ENCODE peak calls at places on chromosomes 11 and 22, in five cellular contexts. P is H1, O is dorsolateral prefrontal cortex, M is colonic mucosa, Q is PC-9. B is an unnamed sample.

GRCh38 chr11:109236696-109237095 is 185.3 kb upstream of the C11orf87 start:
- DNase-seq in Q (no peak), M (no peak), P (no peak), O (no peak), B (no peak)

GRCh38 chr11:112255075-112255739 is 5.5 kb downstream of the PLET1 start:
- DNase-seq in O (peak), M (no peak), P (no peak), Q (no peak), B (no peak)

GRCh38 chr11:59336176-59336575 is 22.5 kb upstream of the OR5AN1 start:
- DNase-seq in P (no peak), Q (no peak), O (no peak), M (no peak), B (no peak)

GRCh38 chr11:70912226-70912840 is 340.0 kb downstream of the SHANK2 start:
- DNase-seq in P (no peak), Q (no peak), M (no peak), O (no peak), B (no peak)

GRCh38 chr11:133507185-133507584 is 25.1 kb downstream of the OPCML start:
- DNase-seq in M (no peak), Q (no peak), P (peak), O (no peak), B (no peak)

GRCh38 chr11:123452799-123453198 is 22.7 kb downstream of the GRAMD1B start:
- DNase-seq in O (no peak), M (no peak), P (no peak), Q (no peak), B (no peak)

GRCh38 chr22:19974233-19974861 is 32.7 kb upstream of the TXNRD2 start:
- DNase-seq in O (peak), P (peak), Q (peak), M (peak), B (peak)

GRCh38 chr11:19079643-19080440 is 19.3 kb upstream of the MRGPRX2 start:
- DNase-seq in M (peak), P (no peak), Q (peak), O (no peak), B (no peak)

GRCh38 chr11:121318848-121319834 is 26.6 kb downstream of the SC5D start:
- DNase-seq in P (no peak), M (no peak), Q (peak), O (peak), B (peak)

GRCh38 chr11:123272565-123272964 is 77.5 kb upstream of the CLMP start:
- DNase-seq in Q (peak), O (no peak), M (no peak), P (no peak), B (no peak)

GRCh38 chr22:29485448-29485847 is 5.4 kb downstream of the NEFH start:
- DNase-seq in Q (no peak), P (no peak), O (no peak), M (no peak), B (no peak)

GRCh38 chr11:120132645-120133185 is 5.2 kb downstream of the TRIM29 start:
- DNase-seq in Q (no peak), M (no peak), O (no peak), P (peak), B (no peak)

GRCh38 chr11:122267602-122268001 is 151.6 kb upstream of the BLID start:
- DNase-seq in P (no peak), O (no peak), Q (no peak), M (no peak), B (no peak)

GRCh38 chr11:102794382-102794781 is 3.6 kb downstream of the MMP1 start:
- DNase-seq in P (peak), O (no peak), M (no peak), Q (no peak), B (no peak)

GRCh38 chr11:72716291-72716690 is 35.9 kb downstream of the ARAP1 start:
- DNase-seq in P (no peak), M (no peak), Q (no peak), O (peak), B (no peak)

GRCh38 chr11:87097582-87097981 is 59.8 kb downstream of the TMEM135 start:
- DNase-seq in P (peak), M (peak), Q (peak), O (no peak), B (no peak)

GRCh38 chr11:8567597-8568198 is 26.3 kb downstream of the STK33 start:
- DNase-seq in M (no peak), Q (no peak), P (no peak), O (no peak), B (no peak)

GRCh38 chr11:102196816-102197215 is 86.6 kb downstream of the YAP1 start:
- DNase-seq in P (no peak), M (no peak), Q (no peak), O (no peak), B (no peak)

GRCh38 chr11:59188954-59189353 is 17.0 kb downstream of the DTX4 start:
- DNase-seq in Q (no peak), M (no peak), P (no peak), O (no peak), B (no peak)

GRCh38 chr11:66491315-66491935 is 11.2 kb downstream of the DPP3 start:
- DNase-seq in P (peak), O (no peak), Q (no peak), M (no peak), B (no peak)

GRCh38 chr11:76791861-76792260 is 8.7 kb downstream of the TSKU start:
- DNase-seq in P (no peak), O (no peak), M (no peak), Q (peak), B (no peak)

GRCh38 chr22:19962909-19963806 is 21.5 kb upstream of the TXNRD2 start:
- DNase-seq in Q (peak), O (no peak), P (peak), M (peak), B (peak)

GRCh38 chr11:74684661-74685060 is 46.6 kb downstream of the CHRDL2 start:
- DNase-seq in P (no peak), M (no peak), O (no peak), Q (no peak), B (no peak)

GRCh38 chr11:4539603-4540219 is 5.3 kb upstream of the OR52M1 start:
- DNase-seq in Q (peak), P (peak), O (peak), M (peak), B (no peak)

GRCh38 chr11:119284344-119285157 is 32.4 kb downstream of the MCAM start:
- DNase-seq in Q (no peak), P (no peak), O (no peak), M (no peak), B (peak)

GRCh38 chr11:78691215-78691614 is 116.6 kb upstream of the NARS2 start:
- DNase-seq in O (no peak), Q (no peak), P (no peak), M (no peak), B (no peak)

GRCh38 chr11:37072538-37072937 is 474.5 kb upstream of the RAG2 start:
- DNase-seq in O (no peak), M (no peak), P (no peak), Q (no peak), B (no peak)

GRCh38 chr11:131977231-131977630 is 606.8 kb downstream of the NTM start:
- DNase-seq in M (no peak), Q (no peak), P (no peak), O (no peak), B (no peak)

GRCh38 chr11:66228521-66228920 is 39.9 kb upstream of the RAB1B start:
- DNase-seq in O (no peak), M (no peak), Q (no peak), P (no peak), B (no peak)

GRCh38 chr11:503179-503981 is 3.7 kb downstream of the RNH1 start:
- DNase-seq in Q (no peak), M (peak), O (peak), P (no peak), B (no peak)
- H3K4me3 ChIP-seq in Q (no peak), M (peak), O (peak), P (no peak), B (no peak)

GRCh38 chr11:7168741-7168990 is 79.9 kb downstream of the RBMXL2 start:
- DNase-seq in M (no peak), Q (no peak), P (no peak), O (no peak), B (no peak)

GRCh38 chr11:7170431-7170830 is 81.3 kb upstream of the SYT9 start:
- DNase-seq in M (no peak), Q (no peak), P (no peak), O (no peak), B (no peak)

GRCh38 chr11:7165911-7166310 is 77.1 kb downstream of the RBMXL2 start:
- DNase-seq in O (no peak), Q (no peak), M (no peak), P (no peak), B (no peak)

GRCh38 chr11:7167976-7168740 is 79.4 kb downstream of the RBMXL2 start:
- DNase-seq in O (no peak), M (no peak), P (no peak), Q (no peak), B (no peak)
- TF ChIP-seq CTCF in O (no peak), M (no peak), P (no peak), Q (no peak), B (no peak)

GRCh38 chr11:554428-554823 is 6.1 kb downstream of the LMNTD2 start:
- DNase-seq in O (no peak), M (no peak), Q (no peak), P (no peak), B (no peak)
- H3K4me3 ChIP-seq in O (no peak), M (peak), Q (no peak), P (peak), B (peak)

GRCh38 chr22:30648825-30649224 is 13.2 kb downstream of the SLC35E4 start:
- DNase-seq in Q (no peak), O (no peak), M (no peak), P (no peak), B (no peak)

GRCh38 chr22:30654361-30654760 is 13.3 kb downstream of the DUSP18 start:
- DNase-seq in P (no peak), Q (no peak), M (no peak), O (no peak), B (no peak)

GRCh38 chr22:30649430-30650007 is 13.9 kb downstream of the SLC35E4 start:
- DNase-seq in O (no peak), M (peak), P (no peak), Q (peak), B (no peak)

GRCh38 chr22:30647536-30647935 is 12.0 kb downstream of the SLC35E4 start:
- DNase-seq in Q (no peak), P (no peak), O (no peak), M (no peak), B (no peak)

GRCh38 chr22:30650508-30651116 is 15.0 kb downstream of the SLC35E4 start:
- DNase-seq in Q (no peak), P (no peak), M (no peak), O (peak), B (no peak)
- TF ChIP-seq CTCF in Q (no peak), P (no peak), M (no peak), O (no peak), B (no peak)

GRCh38 chr22:35394011-35394312 is 6.0 kb upstream of the MCM5 start:
- DNase-seq in M (no peak), O (no peak), P (no peak), Q (no peak), B (no peak)
- H3K4me3 ChIP-seq in M (no peak), O (no peak), P (no peak), Q (no peak), B (no peak)

GRCh38 chr22:46297151-46297819 is 615 bp downstream of the GTSE1 start:
- DNase-seq in P (no peak), M (peak), Q (peak), O (no peak), B (no peak)

GRCh38 chr22:46294784-46295183 is 1.9 kb upstream of the GTSE1 start:
- DNase-seq in O (no peak), M (no peak), P (no peak), Q (no peak), B (no peak)

GRCh38 chr22:46295277-46295971 is 1.2 kb upstream of the GTSE1 start:
- DNase-seq in P (no peak), O (no peak), Q (no peak), M (no peak), B (no peak)

GRCh38 chr22:46299101-46299500 is 2.4 kb downstream of the GTSE1 start:
- DNase-seq in Q (no peak), O (no peak), P (no peak), M (no peak), B (no peak)

GRCh38 chr22:46296257-46297150 is at the start of gene GTSE1:
- DNase-seq in Q (peak), P (peak), O (peak), M (peak), B (peak)
- TF ChIP-seq CTCF in Q (no peak), P (peak), O (peak), M (no peak), B (peak)

GRCh38 chr11:69010361-69010891 is 2.6 kb downstream of the MRGPRF start:
- DNase-seq in O (no peak), M (no peak), Q (peak), P (no peak), B (no peak)

GRCh38 chr11:69013009-69013951 is at the start of gene MRGPRF:
- DNase-seq in O (peak), Q (no peak), M (peak), P (peak), B (no peak)

GRCh38 chr11:69012092-69013008 is 696 bp downstream of the MRGPRF start:
- DNase-seq in Q (no peak), M (no peak), O (no peak), P (peak), B (no peak)

GRCh38 chr11:69010964-69011623 is 2.0 kb downstream of the MRGPRF start:
- DNase-seq in Q (peak), O (peak), M (peak), P (peak), B (no peak)

DNA sequence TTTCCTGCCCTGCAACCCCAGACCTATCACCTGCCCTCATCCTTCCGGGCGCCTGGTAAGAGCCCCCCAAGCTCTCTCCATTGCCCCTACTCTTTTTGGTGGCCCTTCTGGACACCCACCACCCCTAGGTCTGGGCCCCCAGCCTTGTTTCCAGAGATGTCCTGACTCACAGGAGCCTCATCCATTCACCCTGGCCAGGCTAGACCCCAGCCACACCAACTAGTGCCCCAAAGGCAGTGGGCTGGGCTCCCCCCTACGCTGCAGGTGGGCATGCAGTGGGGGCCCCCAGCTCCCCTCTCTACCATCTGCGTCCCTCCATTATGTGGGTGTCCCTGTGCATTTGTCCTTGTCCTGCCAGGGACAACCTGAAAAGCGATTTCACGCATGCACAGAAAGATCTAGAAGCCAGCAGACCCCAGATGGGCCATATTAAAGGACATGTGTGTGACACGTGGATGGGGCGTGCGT is 1.4 kb downstream of the MRGPRF start:
- DNase-seq in O (no peak), Q (no peak), P (no peak), M (no peak), B (no peak)
- H3K4me3 ChIP-seq in O (peak), Q (no peak), P (no peak), M (peak), B (no peak)